ENCODE peak calls at places on chromosome 16, in four cellular contexts. K is endothelial cell of umbilical vein, Z is prostate gland, E is stomach. U is an unnamed sample.

GRCh38 chr16:10113248-10113647 is 69.0 kb downstream of the GRIN2A start:
- DNase-seq in E (no peak), K (no peak), Z (no peak), U (no peak)

GRCh38 chr16:11255737-11256656 is at the start of gene SOCS1:
- DNase-seq in K (peak; percentile 78), E (peak; percentile 89), Z (peak; percentile 86), U (peak; percentile 89)

GRCh38 chr16:12614662-12615278 is 188.9 kb downstream of the CPPED1 start:
- DNase-seq in E (no peak), K (no peak), Z (no peak), U (no peak)

GRCh38 chr16:65254144-65254543 is 132.3 kb upstream of the CDH11 start:
- DNase-seq in K (no peak), Z (no peak), E (no peak), U (no peak)

GRCh38 chr16:84883301-84883700 is 63.5 kb downstream of the CRISPLD2 start:
- DNase-seq in K (no peak), Z (no peak), E (no peak), U (no peak)

GRCh38 chr16:85313541-85314208 is 201.4 kb upstream of the CIBAR2 start:
- DNase-seq in E (no peak), K (peak; percentile 21), Z (peak; percentile 39), U (no peak)

GRCh38 chr16:56425439-56425832 is at the start of gene AMFR:
- DNase-seq in E (peak; percentile 72), Z (peak; percentile 37), K (peak; percentile 67), U (peak; percentile 95)

GRCh38 chr16:57736419-57737281 is 1.1 kb downstream of the KATNB1 start:
- DNase-seq in E (peak; percentile 46), K (peak; percentile 79), Z (no peak), U (peak; percentile 65)

GRCh38 chr16:4882261-4882632 is 35.0 kb downstream of the UBN1 start:
- DNase-seq in Z (no peak), E (no peak), K (peak; percentile 21), U (no peak)

GRCh38 chr16:60107467-60107866 is 1373.4 kb upstream of the GOT2 start:
- DNase-seq in K (peak; percentile 83), E (no peak), Z (no peak), U (no peak)

GRCh38 chr16:85335584-85336492 is 223.6 kb upstream of the CIBAR2 start:
- DNase-seq in Z (no peak), E (no peak), K (no peak), U (peak; percentile 28)

GRCh38 chr16:63612462-63613227 is 1509.2 kb downstream of the CDH11 start:
- DNase-seq in K (peak; percentile 15), Z (no peak), E (no peak), U (no peak)

GRCh38 chr16:84672276-84673202 is 24.2 kb downstream of the KLHL36 start:
- DNase-seq in E (peak; percentile 87), Z (peak; percentile 77), K (peak; percentile 72), U (peak; percentile 87)

GRCh38 chr16:2749936-2750335 is 2.5 kb upstream of the SRRM2 start:
- DNase-seq in Z (no peak), K (no peak), E (no peak), U (no peak)

GRCh38 chr16:72014675-72015074 is 6.1 kb downstream of the DHODH start:
- DNase-seq in K (no peak), E (no peak), Z (no peak), U (no peak)

GRCh38 chr16:82954224-82954929 is 327.6 kb downstream of the CDH13 start:
- DNase-seq in Z (no peak), E (no peak), K (no peak), U (no peak)

GRCh38 chr16:70483426-70483825 is 29.0 kb downstream of the FCSK start:
- DNase-seq in Z (no peak), E (no peak), K (no peak), U (no peak)
- TF ChIP-seq POLR2A in Z (no peak), E (no peak), K (no peak), U (no peak)

GRCh38 chr16:87840462-87840978 is 28.8 kb downstream of the SLC7A5 start:
- DNase-seq in E (no peak), Z (no peak), K (no peak), U (no peak)

GRCh38 chr16:87837627-87838289 is 31.5 kb downstream of the SLC7A5 start:
- DNase-seq in K (no peak), E (no peak), Z (no peak), U (no peak)

GRCh38 chr16:87841608-87842208 is 27.6 kb downstream of the SLC7A5 start:
- DNase-seq in E (peak; percentile 65), K (no peak), Z (no peak), U (no peak)

GRCh38 chr16:87838643-87839541 is 30.4 kb downstream of the SLC7A5 start:
- DNase-seq in E (peak; percentile 81), K (no peak), Z (no peak), U (no peak)

GRCh38 chr16:87839542-87840461 is 29.5 kb downstream of the SLC7A5 start:
- DNase-seq in K (peak; percentile 13), E (no peak), Z (no peak), U (no peak)
- TF ChIP-seq POLR2A in K (no peak), E (no peak), Z (no peak), U (no peak)

GRCh38 chr16:77807-78443 is at the start of gene MPG:
- DNase-seq in K (peak; percentile 69), Z (peak; percentile 80), E (peak; percentile 87), U (peak; percentile 75)
- TF ChIP-seq POLR2A in K (peak; percentile 57), Z (peak; percentile 68), E (no peak), U (peak; percentile 68)

GRCh38 chr16:31198207-31198882 is 4.2 kb downstream of the PYCARD start:
- DNase-seq in Z (no peak), E (no peak), K (no peak), U (no peak)

GRCh38 chr16:31201511-31202401 is 804 bp downstream of the PYCARD start:
- DNase-seq in E (peak; percentile 47), Z (no peak), K (no peak), U (no peak)

GRCh38 chr16:31199430-31200041 is 3.0 kb downstream of the PYCARD start:
- DNase-seq in Z (no peak), E (no peak), K (no peak), U (no peak)

GRCh38 chr16:31202402-31203385 is at the start of gene PYCARD:
- DNase-seq in E (peak; percentile 45), K (peak; percentile 36), Z (peak; percentile 21), U (no peak)

DNA sequence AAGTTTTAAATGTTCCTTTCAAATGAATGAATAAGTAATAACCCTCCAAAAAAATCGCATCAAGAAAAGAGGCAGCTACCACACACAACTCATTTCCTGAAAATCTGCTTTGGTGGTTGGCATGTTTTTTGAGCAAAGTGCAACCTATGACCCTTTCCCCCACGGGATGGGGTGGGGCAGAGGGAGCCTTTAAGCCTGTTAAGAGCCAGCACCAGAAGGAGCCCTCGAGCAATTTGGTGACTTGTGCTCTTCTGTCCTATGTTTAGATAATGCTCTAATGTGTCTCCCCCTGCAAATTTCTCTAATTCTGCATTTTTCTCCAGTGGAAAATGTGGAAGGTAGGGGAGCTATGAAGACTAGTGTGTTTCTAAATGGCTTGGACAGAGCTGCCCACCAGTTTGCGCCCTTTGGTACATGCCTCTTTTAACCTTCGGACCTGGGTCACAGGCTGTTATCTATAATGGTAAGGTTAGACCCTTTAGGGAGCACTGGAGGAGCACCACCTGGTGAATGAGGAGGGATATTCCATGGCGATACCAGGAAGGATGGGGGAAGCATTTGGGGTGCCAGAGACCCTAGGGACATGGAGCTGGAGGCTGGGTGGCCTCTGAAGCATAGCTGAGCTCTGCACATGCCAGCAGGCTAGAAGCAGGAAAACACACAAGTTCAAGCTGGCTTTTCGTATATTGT is 1.6 kb downstream of the PYCARD start:
- DNase-seq in E (no peak), K (no peak), Z (no peak), U (no peak)
- TF ChIP-seq POLR2A in E (no peak), K (no peak), Z (no peak), U (no peak)

GRCh38 chr16:47129755-47130435 is 13.8 kb downstream of the NETO2 start:
- DNase-seq in K (no peak), Z (no peak), E (no peak), U (no peak)
- TF ChIP-seq POLR2A in K (no peak), Z (no peak), E (no peak), U (no peak)

GRCh38 chr16:70438325-70438982 is 446 bp downstream of the ST3GAL2 start:
- DNase-seq in E (no peak), K (no peak), Z (no peak), U (no peak)

GRCh38 chr16:70437582-70438324 is 1.1 kb downstream of the ST3GAL2 start:
- DNase-seq in Z (no peak), K (peak; percentile 54), E (no peak), U (no peak)

GRCh38 chr16:70441406-70441990 is 2.6 kb upstream of the ST3GAL2 start:
- DNase-seq in Z (no peak), E (no peak), K (no peak), U (no peak)

GRCh38 chr16:70437017-70437581 is 1.8 kb downstream of the ST3GAL2 start:
- DNase-seq in Z (no peak), E (no peak), K (peak; percentile 90), U (peak; percentile 53)

DNA sequence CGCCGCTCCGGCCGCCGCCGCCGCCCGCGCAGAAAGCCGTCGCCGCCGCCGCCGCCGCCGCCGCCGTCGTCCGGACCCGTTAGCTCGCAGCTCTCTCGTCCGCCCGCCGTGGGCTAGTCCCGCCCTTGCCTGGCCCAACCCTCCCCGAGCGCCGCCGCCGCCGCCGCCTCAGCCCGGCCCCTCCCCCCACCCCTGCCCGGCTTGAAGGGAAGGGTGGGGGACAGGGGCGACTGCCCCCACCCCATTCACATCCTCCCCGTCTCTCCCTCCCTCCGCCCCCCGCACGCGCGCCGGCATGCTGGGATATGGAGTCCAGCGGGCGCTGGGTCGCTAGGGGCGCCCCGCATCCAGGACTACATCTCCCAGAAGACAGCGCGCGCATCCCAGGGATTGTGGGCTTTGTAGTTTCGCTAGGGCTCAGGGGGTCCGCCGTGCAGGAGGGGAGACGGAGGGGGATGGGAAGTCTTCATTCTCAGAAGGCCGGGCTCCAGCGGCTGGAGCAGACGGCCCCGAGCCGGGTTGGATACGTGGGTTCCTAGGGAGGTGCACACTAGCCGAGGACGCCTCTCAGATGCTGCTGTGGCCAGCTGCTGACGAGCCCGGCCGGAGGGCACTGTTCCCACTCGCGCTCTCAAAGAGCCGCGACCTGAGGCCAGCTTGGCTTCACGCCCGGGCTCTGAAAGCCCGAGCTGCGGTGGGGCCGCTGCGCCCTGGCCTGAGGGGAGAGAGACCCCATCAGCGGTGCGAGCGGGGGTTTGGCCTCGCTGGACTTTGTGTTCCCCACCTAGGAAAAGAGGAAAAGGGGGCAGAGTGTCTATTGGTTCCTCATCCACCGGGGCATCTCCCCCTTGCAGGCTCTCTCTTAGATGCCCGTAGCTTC is at the start of gene ST3GAL2:
- DNase-seq in K (peak; percentile 95), E (peak; percentile 89), Z (peak; percentile 87), U (peak; percentile 96)
- TF ChIP-seq POLR2A in K (peak; percentile 34), E (no peak), Z (no peak), U (peak; percentile 31)

GRCh38 chr16:66712512-66712911 is 16.0 kb upstream of the CMTM4 start:
- DNase-seq in K (no peak), E (no peak), Z (no peak), U (no peak)
- TF ChIP-seq POLR2A in K (no peak), E (no peak), Z (no peak), U (no peak)

DNA sequence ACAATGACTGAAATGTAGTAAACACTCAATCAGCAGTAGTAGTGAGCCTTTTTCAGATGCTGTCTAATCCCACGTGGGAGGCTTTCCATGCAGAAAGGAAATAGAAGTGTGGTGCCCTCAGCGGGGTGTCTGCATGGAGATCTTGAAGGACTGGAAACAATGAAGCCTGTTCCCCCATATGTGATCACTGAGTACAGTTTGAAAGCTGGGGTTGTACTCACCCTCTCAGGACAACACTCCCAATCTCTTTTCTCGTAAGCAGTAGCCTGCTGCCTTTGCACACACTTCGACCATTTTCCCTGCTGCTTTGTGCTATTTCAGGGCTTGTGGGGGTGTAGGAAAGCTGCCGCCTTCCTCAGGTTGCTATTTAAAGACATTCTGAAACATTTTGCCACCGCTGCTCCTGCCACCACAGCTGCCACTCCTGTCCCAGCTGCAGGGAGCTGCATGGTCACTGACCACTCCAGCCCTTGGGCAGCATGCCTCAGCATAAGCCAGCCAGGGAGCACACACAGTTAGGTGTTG is 40.6 kb upstream of the HAS3 start:
- DNase-seq in Z (no peak), K (no peak), E (no peak), U (no peak)
- TF ChIP-seq POLR2A in Z (no peak), K (no peak), E (no peak), U (no peak)